ENCODE peak calls at places on chromosomes 13 and 19, in five cellular contexts. I, K, M, O and V are unnamed samples. For H3K4me1 and H3K36me3, the result is how much of the 10 kb centered on the place peaks cover.

GRCh38 chr13:111517641-111518010 is 197.2 kb downstream of the TEX29 start:
- DNase-seq in I (no peak), K (no peak), M (no peak), O (peak), V (peak)

GRCh38 chr19:677201-677600 is 1.0 kb downstream of the FSTL3 start:
- DNase-seq in I (no peak), K (no peak), M (peak), O (no peak), V (peak)

GRCh38 chr19:29404951-29405727 is 120.7 kb upstream of the VSTM2B start:
- DNase-seq in I (peak), K (no peak), M (no peak), O (peak), V (peak)

GRCh38 chr13:44308352-44308751 is 65.3 kb upstream of the SERP2 start:
- DNase-seq in I (no peak), K (no peak), M (no peak), O (no peak), V (no peak)

GRCh38 chr13:33560722-33561121 is 257.2 kb upstream of the RFC3 start:
- DNase-seq in I (no peak), K (no peak), M (no peak), O (no peak), V (no peak)

GRCh38 chr13:99658266-99658991 is 157.2 kb downstream of the TM9SF2 start:
- DNase-seq in I (no peak), K (peak), M (peak), O (peak), V (peak)

GRCh38 chr13:44726777-44727176 is 150.6 kb upstream of the TSC22D1 start:
- DNase-seq in I (no peak), K (no peak), M (no peak), O (no peak), V (no peak)

GRCh38 chr19:28242317-28242927 is 970.5 kb downstream of the UQCRFS1 start:
- DNase-seq in I (no peak), K (no peak), M (no peak), O (peak), V (no peak)

GRCh38 chr19:1067341-1068103 is 555 bp downstream of the ARHGAP45 start:
- DNase-seq in I (no peak), K (no peak), M (peak), O (no peak), V (peak)

GRCh38 chr19:51548891-51549305 is 17.4 kb upstream of the SIGLEC6 start:
- DNase-seq in I (no peak), K (no peak), M (no peak), O (no peak), V (no peak)

GRCh38 chr19:51548213-51548651 is 16.8 kb upstream of the SIGLEC6 start:
- DNase-seq in I (no peak), K (no peak), M (no peak), O (no peak), V (no peak)

GRCh38 chr19:51547397-51548212 is 16.1 kb upstream of the SIGLEC6 start:
- DNase-seq in I (no peak), K (no peak), M (no peak), O (no peak), V (no peak)

GRCh38 chr19:51546107-51546649 is 14.7 kb upstream of the SIGLEC6 start:
- DNase-seq in I (no peak), K (no peak), M (no peak), O (no peak), V (peak)

DNA sequence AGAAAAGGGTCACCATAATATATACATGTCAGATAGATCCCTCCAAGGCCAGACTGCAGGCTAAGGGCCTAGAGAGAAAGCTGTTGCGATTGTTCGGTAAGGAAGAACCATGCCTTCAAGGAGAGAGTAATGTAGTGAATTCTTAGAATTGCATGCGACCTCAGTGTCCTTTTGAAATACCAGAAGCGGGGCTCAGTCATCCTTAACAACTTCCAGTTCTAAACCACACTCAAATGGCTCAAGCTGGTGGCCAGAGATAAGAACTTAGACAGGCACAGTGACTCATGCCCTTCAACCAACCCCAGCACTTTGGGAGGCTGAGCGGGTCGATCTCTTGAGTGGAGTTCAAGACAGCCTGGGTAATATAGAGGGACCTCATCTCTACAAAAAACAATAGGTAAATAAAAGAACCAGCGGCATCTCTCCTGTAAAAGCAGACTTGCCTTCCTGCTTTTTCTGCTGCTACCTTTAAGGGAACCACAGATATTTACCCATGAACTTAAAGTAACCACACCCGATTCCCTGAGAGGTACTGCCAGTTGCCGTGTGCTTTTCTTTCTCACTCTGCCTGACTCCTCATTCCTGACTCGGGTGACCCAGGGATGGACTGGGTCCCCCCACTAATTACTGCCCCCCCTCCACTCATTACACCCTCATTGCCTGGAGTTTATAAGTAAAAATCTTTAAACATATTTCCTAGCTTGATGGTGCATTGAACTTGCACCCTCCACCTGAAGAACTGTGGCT is 15.4 kb upstream of the SIGLEC6 start:
- DNase-seq in I (no peak), K (no peak), M (no peak), O (no peak), V (no peak)
- H3K27ac ChIP-seq in I (no peak), K (peak), M (no peak), O (no peak), V (no peak)

DNA sequence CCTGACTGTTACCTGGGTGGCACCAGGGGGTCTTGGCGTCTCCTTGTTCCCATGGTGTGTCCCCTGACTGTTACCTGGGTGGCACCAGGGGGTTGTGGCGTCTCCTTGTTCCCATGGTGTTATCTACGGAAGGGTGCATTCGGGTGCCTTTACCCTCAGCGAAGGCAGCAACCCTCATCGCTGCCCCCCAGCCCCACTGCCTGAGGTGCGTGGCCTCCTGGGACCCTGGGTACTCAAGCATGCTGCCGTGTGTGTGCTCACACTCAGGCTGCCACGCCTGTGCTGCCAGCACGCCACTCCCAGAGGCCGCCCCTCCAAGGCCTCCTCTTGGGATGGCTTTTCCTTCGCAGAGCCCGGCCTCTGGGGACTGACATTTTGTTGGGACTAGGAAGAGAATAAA is 25.1 kb downstream of the TFDP1 start:
- DNase-seq in I (no peak), K (no peak), M (no peak), O (no peak), V (no peak)
- H3K4me1 ChIP-seq in I (under half), K (under half), M (under half), O (under half), V (under half)

GRCh38 chr19:49665301-49666119 is at the start of the genes BCL2L12 and IRF3:
- DNase-seq in I (peak), K (peak), M (peak), O (peak), V (peak)

GRCh38 chr19:49666120-49666444 is 349 bp downstream of the BCL2L12 start:
- DNase-seq in I (no peak), K (no peak), M (no peak), O (no peak), V (no peak)

GRCh38 chr19:49663224-49663623 is 2.4 kb downstream of the IRF3 start:
- DNase-seq in I (no peak), K (no peak), M (no peak), O (no peak), V (no peak)

GRCh38 chr19:49662011-49662410 is 3.6 kb downstream of the IRF3 start:
- DNase-seq in I (no peak), K (no peak), M (no peak), O (no peak), V (no peak)

DNA sequence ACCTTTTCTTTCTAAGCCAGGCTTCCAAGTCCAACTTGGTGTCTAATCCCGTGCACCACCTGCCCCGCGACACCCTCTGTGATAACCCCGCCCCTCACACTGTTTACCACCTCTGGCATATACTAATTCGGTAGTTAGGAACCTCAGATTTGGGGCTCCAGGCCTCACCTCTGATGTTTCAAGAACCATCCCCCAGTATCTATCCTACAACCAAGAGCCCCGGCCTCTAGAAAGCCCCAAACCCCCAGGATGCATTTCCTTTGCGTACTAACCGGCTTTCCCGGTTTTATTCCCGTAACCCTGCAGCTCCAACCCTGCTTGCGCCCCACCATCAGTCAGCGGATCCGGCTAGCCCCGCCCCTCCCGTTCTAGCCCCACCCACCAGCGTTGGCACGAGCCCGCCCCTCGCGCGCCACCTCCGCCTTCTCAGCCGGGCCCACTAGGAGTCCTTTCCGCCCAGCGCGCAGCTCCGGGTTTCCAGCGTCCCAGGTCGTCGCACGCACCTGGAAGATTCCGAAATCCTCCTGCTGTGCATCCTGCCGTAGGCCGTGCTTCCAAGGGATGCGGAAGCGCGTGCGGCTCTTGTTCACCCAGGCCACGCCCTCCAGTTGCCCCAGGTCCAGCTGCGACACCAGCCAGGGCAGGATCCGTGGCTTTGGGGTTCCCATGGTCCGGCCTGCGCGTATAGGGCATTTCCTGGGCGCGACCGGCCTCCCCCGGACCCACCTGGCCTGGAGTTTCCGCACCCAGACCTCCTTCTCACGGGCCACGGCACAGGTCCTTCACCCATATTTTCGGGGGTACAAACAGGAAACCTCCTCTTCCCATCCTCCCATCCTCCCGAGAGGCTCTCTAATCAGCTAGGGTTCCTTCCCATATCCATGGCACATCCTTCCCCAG is 1.2 kb downstream of the IRF3 start:
- DNase-seq in I (peak), K (peak), M (peak), O (peak), V (peak)
- H3K36me3 ChIP-seq in I (under half), K (under half), M (under half), O (under half), V (under half)

GRCh38 chr13:113996081-113996911 is 22.4 kb upstream of the C13orf46 start:
- DNase-seq in I (no peak), K (no peak), M (peak), O (no peak), V (peak)
- H3K27ac ChIP-seq in I (no peak), K (no peak), M (no peak), O (no peak), V (no peak)